ENCODE peak calls at places on chromosomes 16 and 17, in four cellular contexts. One of them, this sample, is unnamed.

GRCh38 chr17:41966453-41967140 is at the start of gene CNP:
- DNase-seq in MCF 10A: peak
- DNase-seq in A172: peak
- DNase-seq in stimulated activated CD4-positive, alpha-beta T cell treated with anti-CD3 and anti-CD28 coated beads, Interleukin-1b, Interleukin-23, amount 100 ng/mL, for 24 hours: peak
- DNase-seq in this sample: peak

GRCh38 chr16:47533744-47534292 is 72.7 kb downstream of the PHKB start:
- DNase-seq in MCF 10A: no peak
- DNase-seq in A172: no peak
- DNase-seq in stimulated activated CD4-positive, alpha-beta T cell treated with anti-CD3 and anti-CD28 coated beads, Interleukin-1b, Interleukin-23, amount 100 ng/mL, for 24 hours: no peak
- DNase-seq in this sample: no peak

GRCh38 chr17:30513346-30513745 is 36.1 kb downstream of the GOSR1 start:
- DNase-seq in MCF 10A: no peak
- DNase-seq in A172: no peak
- DNase-seq in stimulated activated CD4-positive, alpha-beta T cell treated with anti-CD3 and anti-CD28 coated beads, Interleukin-1b, Interleukin-23, amount 100 ng/mL, for 24 hours: no peak
- DNase-seq in this sample: no peak

GRCh38 chr16:24009060-24009459 is 173.3 kb downstream of the PRKCB start:
- DNase-seq in MCF 10A: no peak
- DNase-seq in A172: no peak
- DNase-seq in stimulated activated CD4-positive, alpha-beta T cell treated with anti-CD3 and anti-CD28 coated beads, Interleukin-1b, Interleukin-23, amount 100 ng/mL, for 24 hours: no peak
- DNase-seq in this sample: no peak

GRCh38 chr16:57736419-57737281 is 1.1 kb downstream of the KATNB1 start:
- DNase-seq in MCF 10A: peak
- DNase-seq in A172: peak
- DNase-seq in stimulated activated CD4-positive, alpha-beta T cell treated with anti-CD3 and anti-CD28 coated beads, Interleukin-1b, Interleukin-23, amount 100 ng/mL, for 24 hours: no peak
- DNase-seq in this sample: no peak

GRCh38 chr16:540645-541340 is 13.3 kb downstream of the CAPN15 start:
- DNase-seq in MCF 10A: no peak
- DNase-seq in A172: no peak
- DNase-seq in stimulated activated CD4-positive, alpha-beta T cell treated with anti-CD3 and anti-CD28 coated beads, Interleukin-1b, Interleukin-23, amount 100 ng/mL, for 24 hours: no peak
- DNase-seq in this sample: no peak

GRCh38 chr17:59561042-59561441 is 4.4 kb upstream of the DHX40 start:
- DNase-seq in MCF 10A: peak
- DNase-seq in A172: peak
- DNase-seq in stimulated activated CD4-positive, alpha-beta T cell treated with anti-CD3 and anti-CD28 coated beads, Interleukin-1b, Interleukin-23, amount 100 ng/mL, for 24 hours: no peak
- DNase-seq in this sample: peak

GRCh38 chr16:27154573-27155521 is 48.5 kb upstream of the KDM8 start:
- DNase-seq in MCF 10A: peak
- DNase-seq in A172: peak
- DNase-seq in stimulated activated CD4-positive, alpha-beta T cell treated with anti-CD3 and anti-CD28 coated beads, Interleukin-1b, Interleukin-23, amount 100 ng/mL, for 24 hours: peak
- DNase-seq in this sample: no peak

GRCh38 chr16:73122604-73123386 is 74.9 kb upstream of the ZFHX3 start:
- DNase-seq in MCF 10A: no peak
- DNase-seq in A172: no peak
- DNase-seq in stimulated activated CD4-positive, alpha-beta T cell treated with anti-CD3 and anti-CD28 coated beads, Interleukin-1b, Interleukin-23, amount 100 ng/mL, for 24 hours: no peak
- DNase-seq in this sample: no peak

GRCh38 chr17:58813712-58814111 is 58.1 kb downstream of the PPM1E start:
- DNase-seq in MCF 10A: no peak
- DNase-seq in A172: no peak
- DNase-seq in stimulated activated CD4-positive, alpha-beta T cell treated with anti-CD3 and anti-CD28 coated beads, Interleukin-1b, Interleukin-23, amount 100 ng/mL, for 24 hours: no peak
- DNase-seq in this sample: no peak

GRCh38 chr17:41917957-41918391 is 777 bp downstream of the ACLY start:
- DNase-seq in MCF 10A: peak
- DNase-seq in A172: no peak
- DNase-seq in stimulated activated CD4-positive, alpha-beta T cell treated with anti-CD3 and anti-CD28 coated beads, Interleukin-1b, Interleukin-23, amount 100 ng/mL, for 24 hours: no peak
- DNase-seq in this sample: peak

GRCh38 chr17:8264320-8264719 is 15.2 kb downstream of the PFAS start:
- DNase-seq in MCF 10A: no peak
- DNase-seq in A172: no peak
- DNase-seq in stimulated activated CD4-positive, alpha-beta T cell treated with anti-CD3 and anti-CD28 coated beads, Interleukin-1b, Interleukin-23, amount 100 ng/mL, for 24 hours: no peak
- DNase-seq in this sample: no peak

GRCh38 chr16:77060614-77061013 is 130.4 kb upstream of the MON1B start:
- DNase-seq in MCF 10A: no peak
- DNase-seq in A172: no peak
- DNase-seq in stimulated activated CD4-positive, alpha-beta T cell treated with anti-CD3 and anti-CD28 coated beads, Interleukin-1b, Interleukin-23, amount 100 ng/mL, for 24 hours: no peak
- DNase-seq in this sample: no peak

GRCh38 chr17:82127315-82127595 is 29.2 kb upstream of the FASN start:
- DNase-seq in MCF 10A: no peak
- DNase-seq in A172: no peak
- DNase-seq in stimulated activated CD4-positive, alpha-beta T cell treated with anti-CD3 and anti-CD28 coated beads, Interleukin-1b, Interleukin-23, amount 100 ng/mL, for 24 hours: no peak
- DNase-seq in this sample: no peak

GRCh38 chr17:39611441-39612112 is 3.9 kb upstream of the NEUROD2 start:
- DNase-seq in MCF 10A: no peak
- DNase-seq in A172: no peak
- DNase-seq in stimulated activated CD4-positive, alpha-beta T cell treated with anti-CD3 and anti-CD28 coated beads, Interleukin-1b, Interleukin-23, amount 100 ng/mL, for 24 hours: no peak
- DNase-seq in this sample: no peak

GRCh38 chr17:4738136-4739121 is 1.2 kb upstream of the ZMYND15 start:
- DNase-seq in MCF 10A: peak
- DNase-seq in A172: no peak
- DNase-seq in stimulated activated CD4-positive, alpha-beta T cell treated with anti-CD3 and anti-CD28 coated beads, Interleukin-1b, Interleukin-23, amount 100 ng/mL, for 24 hours: no peak
- DNase-seq in this sample: no peak

GRCh38 chr17:15659663-15660062 is 24.4 kb downstream of the TRIM16 start:
- DNase-seq in MCF 10A: peak
- DNase-seq in A172: peak
- DNase-seq in stimulated activated CD4-positive, alpha-beta T cell treated with anti-CD3 and anti-CD28 coated beads, Interleukin-1b, Interleukin-23, amount 100 ng/mL, for 24 hours: no peak
- DNase-seq in this sample: no peak

GRCh38 chr17:7897773-7898172 is 9.2 kb downstream of the CHD3 start:
- DNase-seq in MCF 10A: peak
- DNase-seq in A172: peak
- DNase-seq in stimulated activated CD4-positive, alpha-beta T cell treated with anti-CD3 and anti-CD28 coated beads, Interleukin-1b, Interleukin-23, amount 100 ng/mL, for 24 hours: no peak
- DNase-seq in this sample: no peak

GRCh38 chr17:19447085-19447583 is 36.1 kb downstream of the RNF112 start:
- DNase-seq in MCF 10A: peak
- DNase-seq in A172: peak
- DNase-seq in stimulated activated CD4-positive, alpha-beta T cell treated with anti-CD3 and anti-CD28 coated beads, Interleukin-1b, Interleukin-23, amount 100 ng/mL, for 24 hours: peak
- DNase-seq in this sample: peak

GRCh38 chr16:2042666-2043295 is 4.9 kb downstream of the NTHL1 start:
- DNase-seq in MCF 10A: no peak
- DNase-seq in A172: no peak
- DNase-seq in stimulated activated CD4-positive, alpha-beta T cell treated with anti-CD3 and anti-CD28 coated beads, Interleukin-1b, Interleukin-23, amount 100 ng/mL, for 24 hours: no peak
- DNase-seq in this sample: peak

GRCh38 chr17:78273813-78274212 is 42.4 kb downstream of the TMEM235 start:
- DNase-seq in MCF 10A: no peak
- DNase-seq in A172: no peak
- DNase-seq in stimulated activated CD4-positive, alpha-beta T cell treated with anti-CD3 and anti-CD28 coated beads, Interleukin-1b, Interleukin-23, amount 100 ng/mL, for 24 hours: no peak
- DNase-seq in this sample: no peak

GRCh38 chr16:23236983-23237382 is 54.4 kb downstream of the SCNN1G start:
- DNase-seq in MCF 10A: no peak
- DNase-seq in A172: no peak
- DNase-seq in stimulated activated CD4-positive, alpha-beta T cell treated with anti-CD3 and anti-CD28 coated beads, Interleukin-1b, Interleukin-23, amount 100 ng/mL, for 24 hours: no peak
- DNase-seq in this sample: no peak

GRCh38 chr17:38322156-38322779 is 21.5 kb downstream of the GPR179 start:
- DNase-seq in MCF 10A: peak
- DNase-seq in A172: peak
- DNase-seq in stimulated activated CD4-positive, alpha-beta T cell treated with anti-CD3 and anti-CD28 coated beads, Interleukin-1b, Interleukin-23, amount 100 ng/mL, for 24 hours: peak
- DNase-seq in this sample: peak

GRCh38 chr17:12961655-12962054 is 56.2 kb downstream of the ELAC2 start:
- DNase-seq in MCF 10A: no peak
- DNase-seq in A172: no peak
- DNase-seq in stimulated activated CD4-positive, alpha-beta T cell treated with anti-CD3 and anti-CD28 coated beads, Interleukin-1b, Interleukin-23, amount 100 ng/mL, for 24 hours: no peak
- DNase-seq in this sample: no peak

GRCh38 chr16:58259995-58260394 is 34.8 kb downstream of the PRSS54 start:
- DNase-seq in MCF 10A: no peak
- DNase-seq in A172: no peak
- DNase-seq in stimulated activated CD4-positive, alpha-beta T cell treated with anti-CD3 and anti-CD28 coated beads, Interleukin-1b, Interleukin-23, amount 100 ng/mL, for 24 hours: no peak
- DNase-seq in this sample: no peak

GRCh38 chr16:83967838-83968482 is at the start of gene NECAB2:
- DNase-seq in MCF 10A: peak
- DNase-seq in A172: no peak
- DNase-seq in stimulated activated CD4-positive, alpha-beta T cell treated with anti-CD3 and anti-CD28 coated beads, Interleukin-1b, Interleukin-23, amount 100 ng/mL, for 24 hours: no peak
- DNase-seq in this sample: no peak

GRCh38 chr16:9525037-9525436 is 433.6 kb downstream of the HAPSTR1 start:
- DNase-seq in MCF 10A: no peak
- DNase-seq in A172: no peak
- DNase-seq in stimulated activated CD4-positive, alpha-beta T cell treated with anti-CD3 and anti-CD28 coated beads, Interleukin-1b, Interleukin-23, amount 100 ng/mL, for 24 hours: no peak
- DNase-seq in this sample: no peak

GRCh38 chr17:50765454-50766221 is 1.7 kb downstream of the ANKRD40CL start:
- DNase-seq in MCF 10A: no peak
- DNase-seq in A172: no peak
- DNase-seq in stimulated activated CD4-positive, alpha-beta T cell treated with anti-CD3 and anti-CD28 coated beads, Interleukin-1b, Interleukin-23, amount 100 ng/mL, for 24 hours: no peak
- DNase-seq in this sample: no peak

GRCh38 chr16:66976746-66977145 is 11.6 kb upstream of the CES4A start:
- DNase-seq in MCF 10A: no peak
- DNase-seq in A172: no peak
- DNase-seq in stimulated activated CD4-positive, alpha-beta T cell treated with anti-CD3 and anti-CD28 coated beads, Interleukin-1b, Interleukin-23, amount 100 ng/mL, for 24 hours: no peak
- DNase-seq in this sample: no peak

GRCh38 chr16:87979352-87979751 is 28.1 kb downstream of the BANP start:
- DNase-seq in MCF 10A: no peak
- DNase-seq in A172: no peak
- DNase-seq in stimulated activated CD4-positive, alpha-beta T cell treated with anti-CD3 and anti-CD28 coated beads, Interleukin-1b, Interleukin-23, amount 100 ng/mL, for 24 hours: no peak
- DNase-seq in this sample: no peak

GRCh38 chr17:63276821-63277220 is 169.3 kb downstream of the CYB561 start:
- DNase-seq in MCF 10A: no peak
- DNase-seq in A172: peak
- DNase-seq in stimulated activated CD4-positive, alpha-beta T cell treated with anti-CD3 and anti-CD28 coated beads, Interleukin-1b, Interleukin-23, amount 100 ng/mL, for 24 hours: no peak
- DNase-seq in this sample: no peak

GRCh38 chr17:72613411-72614292 is 478.8 kb downstream of the SLC39A11 start:
- DNase-seq in MCF 10A: peak
- DNase-seq in A172: peak
- DNase-seq in stimulated activated CD4-positive, alpha-beta T cell treated with anti-CD3 and anti-CD28 coated beads, Interleukin-1b, Interleukin-23, amount 100 ng/mL, for 24 hours: no peak
- DNase-seq in this sample: no peak

GRCh38 chr17:81665205-81666091 is 957 bp downstream of the OXLD1 start:
- DNase-seq in MCF 10A: peak
- DNase-seq in A172: no peak
- DNase-seq in stimulated activated CD4-positive, alpha-beta T cell treated with anti-CD3 and anti-CD28 coated beads, Interleukin-1b, Interleukin-23, amount 100 ng/mL, for 24 hours: peak
- DNase-seq in this sample: no peak

GRCh38 chr17:16120937-16121336 is 94.4 kb downstream of the NCOR1 start:
- DNase-seq in MCF 10A: no peak
- DNase-seq in A172: no peak
- DNase-seq in stimulated activated CD4-positive, alpha-beta T cell treated with anti-CD3 and anti-CD28 coated beads, Interleukin-1b, Interleukin-23, amount 100 ng/mL, for 24 hours: no peak
- DNase-seq in this sample: no peak

GRCh38 chr17:58006924-58007780 is at the start of gene SRSF1:
- DNase-seq in MCF 10A: peak
- DNase-seq in A172: peak
- DNase-seq in stimulated activated CD4-positive, alpha-beta T cell treated with anti-CD3 and anti-CD28 coated beads, Interleukin-1b, Interleukin-23, amount 100 ng/mL, for 24 hours: peak
- DNase-seq in this sample: peak

GRCh38 chr16:10619271-10619849 is 39.0 kb upstream of the EMP2 start:
- DNase-seq in MCF 10A: no peak
- DNase-seq in A172: no peak
- DNase-seq in stimulated activated CD4-positive, alpha-beta T cell treated with anti-CD3 and anti-CD28 coated beads, Interleukin-1b, Interleukin-23, amount 100 ng/mL, for 24 hours: no peak
- DNase-seq in this sample: no peak

GRCh38 chr17:77692571-77693161 is 265.8 kb upstream of the TNRC6C start:
- DNase-seq in MCF 10A: peak
- DNase-seq in A172: peak
- DNase-seq in stimulated activated CD4-positive, alpha-beta T cell treated with anti-CD3 and anti-CD28 coated beads, Interleukin-1b, Interleukin-23, amount 100 ng/mL, for 24 hours: no peak
- DNase-seq in this sample: no peak

GRCh38 chr16:4323845-4324478 is 8.1 kb downstream of the GLIS2 start:
- DNase-seq in MCF 10A: no peak
- DNase-seq in A172: peak
- DNase-seq in stimulated activated CD4-positive, alpha-beta T cell treated with anti-CD3 and anti-CD28 coated beads, Interleukin-1b, Interleukin-23, amount 100 ng/mL, for 24 hours: no peak
- DNase-seq in this sample: no peak